ENCODE peak calls at places on chromosomes 11 and 22, in ten cellular contexts. V is RWPE1; Y is naive thymus-derived CD4-positive, alpha-beta T cell; W is heart right ventricle; L is A549; U is substantia nigra; C is cardiac muscle cell; H is ovary; X is colonic mucosa; G is right cardiac atrium. N is an unnamed sample.

GRCh38 chr11:120554771-120555432 is 43.4 kb downstream of the GRIK4 start:
- DNase-seq in X (no peak), U (no peak), Y (no peak), G (no peak), C (peak), L (no peak), V (no peak), W (no peak), H (no peak), N (no peak)

GRCh38 chr11:68689737-68690625 is 5.6 kb downstream of the GAL start:
- DNase-seq in L (no peak), Y (no peak), V (no peak), X (no peak), G (no peak), H (no peak), U (no peak), C (no peak), W (no peak), N (no peak)

GRCh38 chr11:116459233-116459632 is 313.6 kb downstream of the BUD13 start:
- DNase-seq in L (no peak), H (peak), U (no peak), X (peak), V (no peak), G (no peak), C (peak), W (no peak), Y (no peak), N (no peak)

GRCh38 chr11:77776455-77776854 is 44.1 kb downstream of the RSF1 start:
- DNase-seq in L (no peak), U (no peak), V (no peak), H (no peak), Y (peak), G (no peak), X (no peak), W (no peak), C (no peak), N (no peak)

GRCh38 chr22:50125029-50125428 is 35.2 kb downstream of the MOV10L1 start:
- DNase-seq in C (no peak), U (no peak), V (no peak), X (no peak), Y (no peak), H (no peak), W (no peak), G (no peak), L (no peak), N (no peak)

GRCh38 chr11:12090061-12090572 is 20.3 kb upstream of the MICAL2 start:
- DNase-seq in V (peak), C (no peak), Y (no peak), U (no peak), G (no peak), X (peak), L (no peak), H (no peak), W (no peak), N (no peak)

GRCh38 chr11:85844439-85845051 is 10.6 kb upstream of the CCDC83 start:
- DNase-seq in V (peak), U (no peak), Y (no peak), L (peak), C (no peak), W (no peak), G (no peak), X (no peak), H (no peak), N (no peak)

GRCh38 chr11:113477321-113477720 is 2.1 kb upstream of the DRD2 start:
- DNase-seq in G (no peak), C (peak), Y (no peak), L (no peak), U (no peak), W (no peak), H (no peak), X (no peak), V (no peak), N (no peak)

GRCh38 chr11:93515438-93515837 is 27.8 kb downstream of the SMCO4 start:
- DNase-seq in C (no peak), L (no peak), X (no peak), U (no peak), W (no peak), G (no peak), Y (no peak), H (no peak), V (no peak), N (no peak)

GRCh38 chr11:28899706-28900105 is 791.5 kb downstream of the METTL15 start:
- DNase-seq in X (no peak), W (no peak), V (no peak), G (no peak), U (no peak), Y (no peak), L (no peak), H (no peak), C (no peak), N (no peak)

DNA sequence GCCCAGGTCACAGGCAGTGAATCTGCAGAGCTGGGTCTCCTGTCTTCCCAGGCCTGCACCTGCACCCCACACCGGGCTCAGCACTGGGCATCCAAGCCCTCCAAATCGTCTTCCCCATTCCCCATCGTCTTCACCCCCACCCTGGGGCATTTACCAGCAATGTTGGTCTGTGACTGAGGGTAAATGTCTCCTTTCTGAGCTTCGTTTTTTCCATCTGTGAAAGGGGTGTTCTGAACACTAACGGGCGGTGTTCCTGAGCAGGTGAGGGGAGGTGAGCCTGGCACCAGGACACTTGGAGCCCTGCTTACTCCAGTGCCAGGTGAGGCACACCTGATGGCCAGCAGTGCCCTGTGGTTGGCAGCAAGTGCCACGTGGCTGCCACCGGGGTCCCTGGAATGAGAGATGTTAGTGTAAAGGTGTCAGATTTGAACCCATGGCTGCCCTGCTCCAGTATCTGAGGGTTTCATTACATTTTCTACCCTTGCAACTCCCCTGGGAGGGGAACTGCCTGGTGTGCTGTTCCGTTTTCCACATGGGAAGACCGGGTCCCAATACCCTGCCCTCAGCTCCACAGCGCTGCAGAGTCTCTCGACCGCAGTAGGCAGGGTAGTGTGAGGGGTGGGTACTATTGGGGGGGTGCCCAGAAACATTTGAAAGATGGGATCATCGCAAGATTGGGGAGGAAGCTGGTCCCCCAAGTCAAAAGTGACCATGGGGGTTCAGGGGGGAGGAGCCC is 1.9 kb downstream of the CDC42EP1 start:
- DNase-seq in Y (no peak), U (no peak), L (no peak), H (peak), V (no peak), W (no peak), C (no peak), G (no peak), X (no peak), N (no peak)
- H3K27ac ChIP-seq in Y (no peak), U (peak), L (peak), H (peak), V (peak), W (peak), C (no peak), G (peak), X (peak), N (peak)

DNA sequence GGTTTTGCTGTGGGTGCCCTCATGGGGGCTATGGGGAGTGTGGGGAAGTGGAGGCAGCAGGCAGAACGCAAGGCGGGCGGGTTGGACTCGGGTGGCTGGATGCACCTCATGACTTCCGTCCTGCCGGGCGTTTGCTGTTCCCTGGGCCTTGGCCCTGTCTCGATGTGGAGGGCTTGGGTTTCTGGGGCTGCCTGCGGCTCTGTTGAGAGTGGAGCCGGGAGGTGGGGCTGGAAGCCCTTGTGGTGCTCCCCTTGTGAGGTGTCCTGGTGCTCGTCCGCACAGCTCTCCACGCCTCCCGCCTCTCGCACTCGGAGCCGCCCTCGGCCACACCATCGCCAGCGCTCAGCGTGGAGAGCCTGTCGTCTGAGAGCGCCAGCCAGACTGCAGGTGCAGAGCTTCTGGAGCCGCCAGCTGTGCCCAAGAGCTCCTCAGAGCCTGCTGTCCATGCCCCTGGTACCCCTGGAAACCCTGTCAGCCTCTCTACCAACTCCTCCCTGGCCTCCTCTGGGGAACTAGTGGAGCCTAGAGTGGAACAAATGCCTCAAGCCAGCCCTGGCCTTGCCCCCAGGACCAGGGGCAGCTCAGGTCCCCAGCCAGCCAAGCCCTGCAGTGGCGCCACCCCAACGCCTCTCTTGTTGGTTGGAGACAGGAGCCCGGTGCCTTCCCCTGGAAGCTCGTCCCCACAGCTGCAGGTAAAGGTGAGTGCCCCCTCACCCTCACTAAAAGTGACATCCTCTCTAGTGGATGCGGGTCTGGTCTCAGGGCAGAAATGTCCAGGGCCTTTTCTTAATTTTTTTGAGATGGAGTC is 21.2 kb downstream of the MICALL1 start:
- DNase-seq in Y (no peak), W (no peak), X (no peak), V (no peak), H (no peak), C (no peak), G (no peak), U (no peak), L (no peak), N (no peak)
- H3K27ac ChIP-seq in Y (no peak), W (no peak), X (no peak), V (peak), H (no peak), C (no peak), G (no peak), U (peak), L (no peak), N (no peak)

DNA sequence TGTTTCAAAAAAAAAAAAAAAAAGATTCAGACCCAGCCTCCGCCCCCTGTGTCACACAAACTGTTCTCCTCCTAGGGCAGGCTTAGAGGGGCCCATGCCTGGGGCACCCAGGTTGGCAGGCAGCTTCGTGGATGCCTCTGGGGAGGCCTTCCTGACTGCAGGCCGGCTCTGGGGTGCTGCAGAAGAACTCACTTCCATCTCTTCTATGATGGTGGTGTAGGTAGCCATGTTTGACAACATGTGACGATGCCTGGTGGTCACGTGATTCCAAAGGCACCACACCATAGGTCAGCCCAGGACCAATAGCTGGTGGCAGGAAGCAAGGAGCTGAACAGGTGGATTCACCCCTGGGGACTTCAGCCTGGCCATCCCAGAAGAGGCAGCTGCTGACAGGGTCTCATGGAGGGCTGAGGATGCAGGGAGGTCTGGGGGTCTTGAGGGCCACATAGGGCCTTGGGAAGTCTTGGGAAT is 24.1 kb upstream of the CELSR1 start:
- DNase-seq in U (no peak), W (no peak), G (peak), Y (no peak), C (peak), L (peak), V (no peak), H (no peak), X (no peak), N (no peak)
- H3K27ac ChIP-seq in U (no peak), W (no peak), G (no peak), Y (no peak), C (no peak), L (no peak), V (peak), H (no peak), X (no peak), N (no peak)

DNA sequence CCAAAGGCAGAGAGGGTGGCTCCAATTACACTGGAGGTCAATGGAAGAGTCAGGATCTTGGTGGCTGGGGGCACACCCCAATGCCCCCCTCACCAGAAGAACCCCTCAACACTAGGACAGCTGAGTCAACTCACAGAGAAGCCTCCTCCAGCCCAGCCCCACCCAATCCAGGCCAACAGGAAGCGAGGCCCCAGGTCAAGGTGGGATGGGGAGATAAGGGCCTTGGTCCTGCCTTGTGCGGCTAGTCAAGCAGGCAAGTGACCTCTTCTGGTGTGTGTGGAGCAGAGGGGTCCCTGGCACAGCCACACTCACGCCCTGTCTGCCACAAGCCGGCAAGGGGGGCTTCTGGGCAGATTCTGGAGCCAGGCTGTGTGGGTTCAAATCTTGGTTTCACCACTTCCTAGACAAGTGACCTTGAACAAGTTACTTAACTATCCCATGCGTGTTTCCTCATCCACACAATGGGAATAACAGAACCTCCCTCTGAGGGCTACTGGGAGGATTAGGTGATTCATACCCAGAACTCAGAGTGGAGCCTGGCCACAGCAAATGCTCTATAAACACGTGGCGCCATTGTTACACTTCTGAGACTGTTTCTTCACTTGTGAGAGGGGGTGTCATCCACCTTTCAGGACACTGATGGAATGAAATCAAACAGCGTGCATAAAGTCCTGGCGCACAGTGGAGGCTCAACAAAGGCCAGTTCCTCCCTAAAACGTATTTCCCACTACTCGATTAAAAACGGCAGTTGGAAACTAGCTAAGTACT is 3.3 kb downstream of the TTLL12 start:
- DNase-seq in V (no peak), G (peak), W (no peak), U (no peak), L (no peak), X (no peak), Y (no peak), C (no peak), H (no peak), N (no peak)
- H3K27ac ChIP-seq in V (peak), G (no peak), W (no peak), U (no peak), L (no peak), X (no peak), Y (no peak), C (no peak), H (no peak), N (no peak)

GRCh38 chr11:75471134-75471943 is 38.3 kb upstream of the KLHL35 start:
- DNase-seq in Y (no peak), V (no peak), L (no peak), G (no peak), C (no peak), W (no peak), U (no peak), X (no peak), H (no peak), N (no peak)

GRCh38 chr11:75474240-75474639 is 41.2 kb upstream of the KLHL35 start:
- DNase-seq in H (no peak), G (no peak), L (no peak), Y (no peak), X (no peak), U (no peak), W (no peak), V (no peak), C (no peak), N (no peak)

GRCh38 chr11:75470681-75471080 is 37.7 kb upstream of the KLHL35 start:
- DNase-seq in V (no peak), C (no peak), U (no peak), H (no peak), L (no peak), W (no peak), X (no peak), Y (no peak), G (no peak), N (no peak)

GRCh38 chr11:75473684-75474083 is 40.7 kb upstream of the KLHL35 start:
- DNase-seq in C (no peak), Y (no peak), X (no peak), W (no peak), L (no peak), U (no peak), V (no peak), H (no peak), G (no peak), N (no peak)

DNA sequence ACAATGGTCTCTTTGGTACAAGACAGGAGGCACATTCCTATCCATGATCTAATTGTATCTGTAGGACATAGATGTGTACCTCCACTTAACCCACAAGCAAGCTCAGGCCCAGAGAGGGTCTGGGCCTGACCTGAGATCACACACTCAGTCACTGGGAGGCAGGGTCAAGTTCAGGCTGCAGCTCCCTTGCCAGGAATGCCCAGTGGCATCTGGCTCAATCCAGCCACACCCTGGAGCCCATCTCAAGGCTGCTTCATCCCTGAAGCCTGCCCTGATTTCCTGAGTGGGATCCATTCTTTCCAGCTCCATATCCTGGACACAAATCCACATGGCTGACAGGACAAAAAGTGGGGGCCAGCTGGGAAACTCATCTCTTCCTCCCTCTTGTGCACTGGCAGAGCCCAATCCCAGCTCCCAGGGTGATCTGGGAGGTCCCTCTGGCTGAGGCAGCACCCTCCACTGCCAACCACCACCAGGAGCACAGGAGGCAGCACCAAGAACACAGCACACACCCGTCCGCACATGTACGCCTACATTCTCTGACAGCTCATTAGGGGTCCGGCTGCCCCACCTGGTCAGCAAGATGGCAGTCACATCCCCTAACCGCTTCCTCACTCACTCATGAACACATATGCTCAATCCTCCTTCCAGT is 39.2 kb upstream of the KLHL35 start:
- DNase-seq in H (no peak), C (no peak), Y (no peak), U (no peak), V (no peak), G (no peak), X (no peak), L (no peak), W (no peak), N (no peak)
- H3K27ac ChIP-seq in H (no peak), C (no peak), Y (no peak), U (no peak), V (no peak), G (no peak), X (no peak), L (no peak), W (no peak), N (no peak)